ENCODE peak calls at places on chromosome 13, in seven cellular contexts. H is NCI-H1105; J is T-helper 9 cell; X is mesendoderm; T is stimulated activated CD4-positive, alpha-beta T cell treated with anti-CD3 and anti-CD28 coated beads, Interleukin-4, amount 100 ng/mL, for 48 hours; M is SW480; N is iris pigment epithelial cell. U is an unnamed sample.

GRCh38 chr13:24038846-24039330 is 121.6 kb upstream of the SPATA13 start:
- DNase-seq in H (no peak), J (no peak), X (no peak), T (no peak), M (peak; percentile 88), N (no peak), U (no peak)

GRCh38 chr13:113002206-113002821 is 33.3 kb downstream of the MCF2L start:
- DNase-seq in H (peak; percentile 87), J (no peak), X (peak; percentile 71), T (no peak), M (peak; percentile 70), N (no peak), U (peak; percentile 30)

GRCh38 chr13:43388282-43389034 is 365.1 kb downstream of the DNAJC15 start:
- DNase-seq in H (peak; percentile 72), J (no peak), X (no peak), T (no peak), M (peak; percentile 20), N (no peak), U (no peak)

GRCh38 chr13:48775285-48775684 is 121.6 kb downstream of the CYSLTR2 start:
- DNase-seq in H (no peak), J (no peak), X (no peak), T (no peak), M (no peak), N (peak; percentile 53), U (no peak)

GRCh38 chr13:109361562-109361961 is 424.8 kb downstream of the IRS2 start:
- DNase-seq in H (no peak), J (no peak), X (no peak), T (no peak), M (no peak), N (no peak), U (no peak)

GRCh38 chr13:34847751-34848150 is 94.3 kb upstream of the NBEA start:
- DNase-seq in H (no peak), J (no peak), X (peak; percentile 22), T (no peak), M (peak; percentile 81), N (no peak), U (peak; percentile 57)

GRCh38 chr13:71605744-71606143 is 261.3 kb downstream of the DACH1 start:
- DNase-seq in H (no peak), J (no peak), X (no peak), T (no peak), M (peak; percentile 76), N (no peak), U (no peak)

GRCh38 chr13:19181021-19181620 is 503 bp downstream of the TUBA3C start:
- DNase-seq in H (no peak), J (no peak), X (no peak), T (no peak), M (no peak), N (no peak), U (no peak)

GRCh38 chr13:51469790-51470189 is 17.0 kb upstream of the INTS6 start:
- DNase-seq in H (no peak), J (no peak), X (no peak), T (no peak), M (no peak), N (no peak), U (no peak)

GRCh38 chr13:33728271-33729037 is 89.5 kb upstream of the RFC3 start:
- DNase-seq in H (no peak), J (no peak), X (no peak), T (no peak), M (no peak), N (no peak), U (no peak)

GRCh38 chr13:41365636-41366035 is 54.6 kb downstream of the NAA16 start:
- DNase-seq in H (no peak), J (no peak), X (no peak), T (no peak), M (no peak), N (peak; percentile 83), U (no peak)

GRCh38 chr13:46146898-46147297 is 35.1 kb downstream of the LCP1 start:
- DNase-seq in H (no peak), J (no peak), X (peak; percentile 62), T (no peak), M (no peak), N (no peak), U (no peak)

U was measured in NCI-H2029.